ENCODE peak calls at places on chromosomes 13 and 19, in seven cellular contexts. B, S, T, R, A, D and O are unnamed samples.

GRCh38 chr19:33702606-33703437 is 81.1 kb downstream of the CHST8 start:
- DNase-seq in B (no peak), S (no peak), T (no peak), R (no peak), A (no peak), D (peak), O (no peak)

GRCh38 chr13:105982219-105982618 is 553.2 kb downstream of the EFNB2 start:
- DNase-seq in B (peak), S (no peak), T (peak), R (no peak), A (no peak), D (no peak), O (no peak)

GRCh38 chr19:9075064-9075964 is 11.5 kb upstream of the OR1M1 start:
- DNase-seq in B (peak), S (peak), T (peak), R (peak), A (no peak), D (peak), O (peak)

GRCh38 chr13:102392810-102393209 is 9.0 kb downstream of the FGF14 start:
- DNase-seq in B (no peak), S (peak), T (no peak), R (no peak), A (no peak), D (no peak), O (no peak)

GRCh38 chr13:87536499-87536898 is 134.7 kb upstream of the SLITRK5 start:
- DNase-seq in B (no peak), S (no peak), T (no peak), R (peak), A (no peak), D (no peak), O (peak)

GRCh38 chr13:20993211-20993610 is 68.2 kb downstream of the LATS2 start:
- DNase-seq in B (no peak), S (no peak), T (no peak), R (no peak), A (no peak), D (no peak), O (no peak)

GRCh38 chr19:37413243-37414084 is 42.6 kb downstream of the ZNF527 start:
- DNase-seq in B (no peak), S (peak), T (no peak), R (peak), A (no peak), D (no peak), O (no peak)

GRCh38 chr19:32595491-32595890 is 14.5 kb downstream of the PDCD5 start:
- DNase-seq in B (no peak), S (no peak), T (no peak), R (no peak), A (no peak), D (no peak), O (no peak)

GRCh38 chr19:23817519-23817918 is 58.8 kb upstream of the ZNF681 start:
- DNase-seq in B (peak), S (peak), T (peak), R (peak), A (no peak), D (peak), O (peak)

GRCh38 chr19:35213678-35214632 is 14.6 kb downstream of the FAM187B start:
- DNase-seq in B (no peak), S (peak), T (no peak), R (peak), A (peak), D (peak), O (peak)

GRCh38 chr19:14494910-14495677 is 833 bp downstream of the GIPC1 start:
- DNase-seq in B (no peak), S (peak), T (no peak), R (no peak), A (no peak), D (peak), O (no peak)

GRCh38 chr19:16265890-16266585 is 58.6 kb upstream of the KLF2 start:
- DNase-seq in B (no peak), S (no peak), T (no peak), R (no peak), A (no peak), D (no peak), O (no peak)

GRCh38 chr19:34299576-34299975 is 45.2 kb downstream of the GARRE1 start:
- DNase-seq in B (no peak), S (no peak), T (no peak), R (no peak), A (no peak), D (no peak), O (no peak)

GRCh38 chr19:10758978-10759377 is 41.1 kb downstream of the DNM2 start:
- DNase-seq in B (no peak), S (no peak), T (no peak), R (no peak), A (no peak), D (no peak), O (no peak)

GRCh38 chr19:10762656-10763055 is 44.8 kb downstream of the DNM2 start:
- DNase-seq in B (peak), S (no peak), T (no peak), R (no peak), A (no peak), D (no peak), O (no peak)

GRCh38 chr19:10761443-10762242 is 43.8 kb downstream of the DNM2 start:
- DNase-seq in B (peak), S (no peak), T (no peak), R (no peak), A (no peak), D (no peak), O (no peak)

GRCh38 chr19:10763399-10763798 is 45.5 kb downstream of the DNM2 start:
- DNase-seq in B (no peak), S (no peak), T (no peak), R (no peak), A (no peak), D (no peak), O (no peak)

GRCh38 chr19:10760268-10760944 is 42.5 kb downstream of the DNM2 start:
- DNase-seq in B (no peak), S (no peak), T (no peak), R (peak), A (no peak), D (no peak), O (peak)
- H3K4me2 ChIP-seq in B (no peak), S (no peak), T (no peak), R (no peak), A (peak), D (no peak), O (peak)

GRCh38 chr19:2436926-2437325 is 9.5 kb upstream of the TIMM13 start:
- DNase-seq in B (no peak), S (no peak), T (no peak), R (no peak), A (no peak), D (no peak), O (no peak)

GRCh38 chr19:2434267-2434666 is 6.9 kb upstream of the TIMM13 start:
- DNase-seq in B (no peak), S (no peak), T (no peak), R (no peak), A (no peak), D (no peak), O (no peak)

GRCh38 chr19:2433854-2434253 is 6.5 kb upstream of the TIMM13 start:
- DNase-seq in B (no peak), S (no peak), T (no peak), R (no peak), A (no peak), D (no peak), O (no peak)

GRCh38 chr19:2436384-2436783 is 9.0 kb upstream of the TIMM13 start:
- DNase-seq in B (no peak), S (no peak), T (no peak), R (no peak), A (no peak), D (no peak), O (no peak)

GRCh38 chr19:2434721-2435265 is 7.4 kb upstream of the TIMM13 start:
- DNase-seq in B (no peak), S (no peak), T (no peak), R (no peak), A (no peak), D (no peak), O (no peak)
- TF ChIP-seq CTCF in B (no peak), S (no peak), T (no peak), R (no peak), A (no peak), D (no peak), O (no peak)

GRCh38 chr13:110257408-110257807 is 49.5 kb downstream of the COL4A1 start:
- DNase-seq in B (no peak), S (no peak), T (no peak), R (no peak), A (no peak), D (no peak), O (no peak)

GRCh38 chr13:110254751-110255553 is 52.0 kb downstream of the COL4A1 start:
- DNase-seq in B (no peak), S (no peak), T (no peak), R (no peak), A (no peak), D (no peak), O (no peak)

GRCh38 chr13:110258876-110259631 is 47.9 kb downstream of the COL4A1 start:
- DNase-seq in B (no peak), S (peak), T (no peak), R (peak), A (no peak), D (no peak), O (peak)

GRCh38 chr13:110254151-110254679 is 52.7 kb downstream of the COL4A1 start:
- DNase-seq in B (no peak), S (no peak), T (no peak), R (no peak), A (no peak), D (no peak), O (no peak)

GRCh38 chr13:110256126-110256905 is 50.6 kb downstream of the COL4A1 start:
- DNase-seq in B (no peak), S (no peak), T (no peak), R (no peak), A (no peak), D (no peak), O (no peak)
- H2AFZ ChIP-seq in B (no peak), S (no peak), T (no peak), R (no peak), A (no peak), D (no peak), O (no peak)

DNA sequence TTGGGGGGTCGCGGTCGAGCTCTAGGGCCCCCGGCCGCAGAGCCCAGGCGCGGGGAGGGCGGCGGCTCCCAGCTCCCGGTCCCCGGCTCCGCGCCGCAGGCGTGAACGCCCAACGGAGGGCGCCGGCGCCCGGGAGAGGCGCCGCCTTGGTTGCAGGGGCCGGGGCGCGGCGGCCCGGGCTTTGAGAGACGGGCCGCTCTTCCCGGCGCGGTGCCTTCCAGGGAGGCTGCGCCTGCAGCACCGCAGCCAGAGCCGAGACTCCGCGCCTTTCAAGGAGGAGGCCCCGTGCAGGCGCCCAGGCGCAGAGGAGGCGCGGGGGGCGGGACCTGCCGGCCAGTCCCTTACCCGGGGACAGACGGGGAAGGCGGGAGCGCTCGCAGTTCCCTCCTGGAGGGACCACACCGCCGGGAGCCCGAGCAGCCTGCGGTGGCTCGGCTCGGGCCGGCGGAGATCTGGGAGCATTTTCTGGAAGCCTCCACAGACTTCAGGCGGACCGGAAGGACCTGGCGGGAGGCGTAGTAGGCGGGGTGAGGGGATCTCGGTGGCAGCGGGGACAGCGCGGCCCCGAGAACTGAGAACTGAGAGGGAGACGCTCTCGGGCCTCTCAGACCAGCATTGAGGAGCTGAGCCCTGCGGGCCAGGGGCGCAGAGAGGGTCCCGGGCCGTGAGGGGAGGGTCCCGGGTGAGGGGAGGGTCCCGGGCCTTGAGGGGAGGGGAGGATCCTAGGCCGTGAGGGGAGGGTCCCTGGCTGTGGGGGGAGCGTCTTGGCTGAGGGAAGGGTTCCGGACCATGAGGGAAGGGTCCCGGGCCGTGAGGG is 25.5 kb upstream of the MCF2L start:
- DNase-seq in B (peak), S (peak), T (peak), R (peak), A (no peak), D (peak), O (peak)
- H3K4me2 ChIP-seq in B (peak), S (peak), T (peak), R (peak), A (peak), D (peak), O (peak)

GRCh38 chr19:19662866-19663291 is 597 bp downstream of the ATP13A1 start:
- DNase-seq in B (no peak), S (no peak), T (no peak), R (no peak), A (no peak), D (no peak), O (no peak)
- TF ChIP-seq CTCF in B (no peak), S (no peak), T (no peak), R (no peak), A (no peak), D (no peak), O (no peak)

GRCh38 chr13:61770697-61771096 is 355.0 kb upstream of the PCDH20 start:
- DNase-seq in B (peak), S (no peak), T (peak), R (no peak), A (no peak), D (no peak), O (no peak)
- H2AFZ ChIP-seq in B (peak), S (no peak), T (no peak), R (no peak), A (no peak), D (no peak), O (no peak)

DNA sequence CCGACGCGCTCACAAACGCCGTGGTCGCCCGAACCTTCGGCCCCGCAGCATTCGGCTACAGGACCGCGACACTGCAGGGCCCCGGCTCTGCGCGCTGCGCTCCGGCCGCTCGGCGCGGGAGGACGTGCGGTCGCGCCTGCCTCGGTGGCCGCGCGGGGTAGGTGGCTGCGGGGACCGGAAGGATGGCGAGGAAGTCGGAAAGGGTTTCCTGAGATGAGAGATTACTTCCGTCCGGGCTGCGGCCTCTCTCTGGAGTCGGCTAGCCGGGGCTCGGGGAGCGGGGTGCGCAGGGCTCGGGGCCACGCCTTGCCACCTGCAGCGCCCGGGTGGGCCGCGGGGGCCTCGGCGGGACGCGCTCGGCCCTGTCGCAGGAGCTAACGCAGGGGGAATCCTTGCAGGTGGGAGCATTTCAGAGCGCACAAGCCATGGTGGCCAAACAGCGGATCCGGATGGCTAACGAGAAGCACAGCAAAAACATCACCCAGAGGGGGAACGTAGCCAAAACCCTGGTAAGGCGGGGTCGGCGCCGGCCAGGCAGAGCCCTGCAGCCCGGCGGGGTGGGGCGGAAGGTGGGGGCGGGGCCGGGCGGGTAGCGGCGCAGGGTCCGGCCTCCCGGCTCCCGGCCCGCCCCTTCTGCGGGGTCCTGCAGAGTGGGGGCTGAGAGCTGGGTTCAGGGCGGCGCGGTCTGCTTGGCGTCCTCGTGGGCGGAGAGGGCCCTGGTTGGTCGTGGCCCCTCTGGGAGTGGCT is at the start of gene SERP2:
- DNase-seq in B (peak), S (no peak), T (peak), R (peak), A (no peak), D (peak), O (peak)
- H3K4me2 ChIP-seq in B (peak), S (peak), T (peak), R (peak), A (no peak), D (peak), O (peak)